ENCODE peak calls at places on chromosomes 7 and 10, in ten cellular contexts. N is IMR-90, P is H54, U is endothelial cell of umbilical vein, Z is upper lobe of left lung, D is lower leg skin, J is A549, K is heart left ventricle, W is gastrocnemius medialis, X is transverse colon. I is an unnamed sample.

GRCh38 chr10:103600325-103600724 is 106.8 kb downstream of the NEURL1 start:
- DNase-seq in U (no peak), W (no peak), P (no peak), K (no peak), D (no peak), X (no peak), Z (no peak), J (no peak), N (no peak), I (no peak)

GRCh38 chr10:78829570-78829969 is 239.2 kb upstream of the ZMIZ1 start:
- DNase-seq in Z (no peak), J (no peak), D (no peak), X (no peak), U (no peak), P (no peak), W (no peak), N (peak), K (no peak), I (no peak)

GRCh38 chr7:29563590-29564454 is at the start of gene PRR15:
- DNase-seq in N (no peak), Z (peak), X (peak), K (peak), D (no peak), P (no peak), W (no peak), J (peak), U (peak), I (no peak)

GRCh38 chr7:138837627-138838026 is 39.6 kb upstream of the ATP6V0A4 start:
- DNase-seq in J (no peak), Z (no peak), P (no peak), X (no peak), K (peak), U (peak), D (no peak), N (peak), W (no peak), I (no peak)

GRCh38 chr10:73810358-73810734 is 1.1 kb downstream of the NDST2 start:
- DNase-seq in U (no peak), X (no peak), J (no peak), P (no peak), Z (no peak), N (no peak), D (no peak), K (no peak), W (no peak), I (no peak)

GRCh38 chr7:111517441-111518037 is 44.8 kb downstream of the IMMP2L start:
- DNase-seq in W (no peak), N (no peak), J (peak), X (no peak), Z (no peak), U (no peak), K (no peak), P (no peak), D (no peak), I (no peak)

GRCh38 chr10:78194539-78195402 is 161.1 kb downstream of the RPS24 start:
- DNase-seq in D (no peak), Z (no peak), N (peak), J (no peak), K (no peak), X (no peak), U (no peak), W (no peak), P (peak), I (no peak)

GRCh38 chr7:96629884-96630283 is 79.8 kb downstream of the SEM1 start:
- DNase-seq in N (no peak), X (no peak), U (no peak), W (no peak), P (no peak), J (no peak), K (no peak), Z (no peak), D (no peak), I (no peak)

GRCh38 chr7:20835111-20835750 is 48.5 kb upstream of the SP8 start:
- DNase-seq in W (no peak), U (no peak), D (no peak), P (no peak), X (no peak), N (no peak), K (no peak), Z (no peak), J (no peak), I (no peak)

GRCh38 chr7:135160098-135160857 is 10.2 kb downstream of the CYREN start:
- DNase-seq in N (peak), K (no peak), J (no peak), X (no peak), W (no peak), U (peak), P (no peak), D (no peak), Z (no peak), I (no peak)

GRCh38 chr7:114088541-114088940 is 169.7 kb upstream of the PPP1R3A start:
- DNase-seq in J (no peak), U (no peak), Z (no peak), W (no peak), K (no peak), P (no peak), N (no peak), X (no peak), D (no peak), I (no peak)

GRCh38 chr7:23394828-23395227 is 75.5 kb downstream of the IGF2BP3 start:
- DNase-seq in P (no peak), Z (no peak), X (no peak), K (no peak), U (no peak), D (no peak), W (no peak), J (no peak), N (peak), I (no peak)

GRCh38 chr7:85737426-85737825 is 550.6 kb upstream of the SEMA3D start:
- DNase-seq in D (no peak), P (no peak), K (no peak), U (no peak), W (no peak), J (no peak), Z (no peak), N (no peak), X (no peak), I (no peak)

GRCh38 chr10:31017534-31018361 is 13.9 kb downstream of the ZNF438 start:
- DNase-seq in P (no peak), U (no peak), J (no peak), N (no peak), D (no peak), K (no peak), X (no peak), W (no peak), Z (no peak), I (no peak)

DNA sequence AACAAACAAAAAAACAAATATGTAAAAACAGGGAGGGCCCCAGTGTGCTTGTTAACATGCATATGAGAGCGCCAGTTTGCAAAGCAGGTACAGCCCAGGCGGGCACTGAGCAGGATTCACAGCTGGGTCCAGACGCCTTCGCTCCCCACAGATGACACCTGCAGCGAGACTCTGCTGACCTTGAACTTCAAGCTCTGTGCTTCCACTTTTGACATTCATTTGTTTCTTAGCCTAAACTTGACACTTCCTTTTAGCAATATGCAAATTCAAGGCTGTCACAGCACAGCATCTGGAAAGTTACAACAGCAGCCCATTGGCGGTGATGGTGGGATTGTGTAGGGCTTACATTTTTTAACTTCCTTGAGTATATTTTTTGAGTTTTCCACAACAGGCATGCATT is 88.8 kb upstream of the TNS3 start:
- DNase-seq in D (no peak), Z (no peak), J (no peak), U (no peak), N (no peak), P (no peak), K (no peak), X (peak), W (no peak), I (peak)
- TF ChIP-seq POLR2A in D (no peak), Z (no peak), J (no peak), U (no peak), N (no peak), P (no peak), K (no peak), X (no peak), W (no peak), I (peak)

GRCh38 chr10:50396491-50397311 is 145.4 kb upstream of the ASAH2 start:
- DNase-seq in Z (no peak), P (no peak), U (no peak), N (peak), D (no peak), K (no peak), W (no peak), J (no peak), X (no peak), I (no peak)
- TF ChIP-seq POLR2A in Z (no peak), P (no peak), U (no peak), N (no peak), D (no peak), K (no peak), W (no peak), J (no peak), X (no peak), I (peak)

GRCh38 chr7:26182283-26182682 is 18.3 kb downstream of the HNRNPA2B1 start:
- DNase-seq in U (no peak), Z (no peak), P (no peak), W (peak), N (no peak), D (no peak), X (no peak), J (no peak), K (no peak), I (no peak)
- TF ChIP-seq POLR2A in U (peak), Z (no peak), P (no peak), W (no peak), N (no peak), D (no peak), X (peak), J (no peak), K (no peak), I (no peak)

GRCh38 chr7:16106300-16106699 is 315.0 kb downstream of the CRPPA start:
- DNase-seq in J (no peak), D (no peak), P (no peak), K (no peak), U (no peak), X (no peak), Z (no peak), N (no peak), W (no peak), I (no peak)
- TF ChIP-seq POLR2A in J (no peak), D (no peak), P (no peak), K (no peak), U (no peak), X (no peak), Z (no peak), N (no peak), W (no peak), I (no peak)

GRCh38 chr7:116499168-116500070 is at the start of gene CAV2:
- DNase-seq in X (peak), W (peak), J (peak), U (peak), D (peak), Z (peak), K (peak), P (peak), N (peak), I (peak)
- TF ChIP-seq POLR2A in X (peak), W (peak), J (peak), U (peak), D (no peak), Z (peak), K (peak), P (peak), N (no peak), I (no peak)

GRCh38 chr10:11589738-11590137 is 21.7 kb downstream of the USP6NL start:
- DNase-seq in K (no peak), J (no peak), D (no peak), Z (no peak), W (no peak), U (no peak), X (no peak), N (no peak), P (no peak), I (no peak)
- TF ChIP-seq POLR2A in K (no peak), J (no peak), D (no peak), Z (no peak), W (no peak), U (no peak), X (no peak), N (no peak), P (no peak), I (no peak)

GRCh38 chr7:1427064-1427657 is 32.1 kb downstream of the MICALL2 start:
- DNase-seq in N (no peak), K (no peak), D (no peak), X (no peak), P (no peak), J (no peak), W (no peak), U (no peak), Z (no peak), I (no peak)

GRCh38 chr7:1426474-1426873 is 32.8 kb downstream of the MICALL2 start:
- DNase-seq in P (no peak), N (no peak), D (no peak), W (no peak), X (no peak), U (no peak), J (no peak), Z (no peak), K (no peak), I (no peak)

GRCh38 chr7:1430056-1430845 is 29.0 kb downstream of the MICALL2 start:
- DNase-seq in N (no peak), Z (no peak), K (no peak), X (no peak), W (no peak), D (no peak), P (no peak), U (no peak), J (no peak), I (no peak)

GRCh38 chr7:1431226-1431625 is 28.0 kb downstream of the MICALL2 start:
- DNase-seq in J (no peak), W (no peak), P (no peak), X (no peak), U (no peak), K (no peak), D (no peak), Z (no peak), N (no peak), I (no peak)

GRCh38 chr7:1428941-1429444 is 30.3 kb downstream of the MICALL2 start:
- DNase-seq in U (no peak), Z (no peak), K (no peak), P (no peak), X (no peak), J (no peak), W (no peak), D (no peak), N (no peak), I (no peak)
- TF ChIP-seq POLR2A in U (no peak), Z (no peak), K (no peak), P (no peak), X (no peak), J (no peak), W (no peak), D (no peak), N (no peak), I (no peak)

GRCh38 chr10:778626-779330 is 89.3 kb upstream of the DIP2C start:
- DNase-seq in U (no peak), K (no peak), Z (peak), N (peak), W (no peak), X (no peak), D (no peak), J (no peak), P (no peak), I (no peak)
- TF ChIP-seq POLR2A in U (no peak), K (no peak), Z (no peak), N (no peak), W (no peak), X (no peak), D (no peak), J (no peak), P (no peak), I (no peak)

I was measured in GM12892.